ENCODE peak calls at places on chromosomes 4 and X, in eight cellular contexts. T, N, P, K, E, W, Q and X are unnamed samples.

GRCh38 chr4:58507079-58507478 is 1396.9 kb upstream of the IGFBP7 start:
- DNase-seq in T (no peak), N (no peak), P (no peak), K (no peak), E (no peak), W (no peak), Q (no peak), X (no peak)

GRCh38 chr4:102180080-102180479 is 165.2 kb downstream of the SLC39A8 start:
- DNase-seq in T (no peak), N (no peak), P (no peak), K (no peak), E (no peak), W (no peak), Q (no peak), X (no peak)

GRCh38 chr4:7614350-7614949 is 179.7 kb upstream of the PSAPL1 start:
- DNase-seq in T (no peak), N (no peak), P (no peak), K (no peak), E (no peak), W (no peak), Q (no peak), X (no peak)

GRCh38 chr4:10084651-10085320 is 31.8 kb downstream of the WDR1 start:
- DNase-seq in T (no peak), N (no peak), P (peak), K (no peak), E (no peak), W (no peak), Q (no peak), X (peak)

GRCh38 chr4:189185810-189186432 is 754.8 kb upstream of the FRG1 start:
- DNase-seq in T (no peak), N (no peak), P (no peak), K (no peak), E (no peak), W (no peak), Q (no peak), X (no peak)

GRCh38 chr4:177281544-177281943 is 28.1 kb upstream of the NEIL3 start:
- DNase-seq in T (no peak), N (no peak), P (no peak), K (no peak), E (no peak), W (no peak), Q (no peak), X (no peak)

GRCh38 chr4:9893329-9894108 is 112.1 kb downstream of the DRD5 start:
- DNase-seq in T (no peak), N (no peak), P (no peak), K (no peak), E (no peak), W (no peak), Q (no peak), X (no peak)

GRCh38 chr4:71009091-71009490 is 15.6 kb downstream of the DCK start:
- DNase-seq in T (no peak), N (peak), P (no peak), K (no peak), E (no peak), W (no peak), Q (no peak), X (no peak)

GRCh38 chr4:25888781-25889180 is 25.2 kb upstream of the SMIM20 start:
- DNase-seq in T (no peak), N (peak), P (no peak), K (no peak), E (no peak), W (no peak), Q (no peak), X (no peak)

GRCh38 chrX:103329991-103330390 is at the start of gene TCEAL7:
- DNase-seq in T (no peak), N (peak), P (no peak), K (no peak), E (no peak), W (no peak), Q (no peak), X (peak)

GRCh38 chrX:140432328-140433025 is 72.4 kb downstream of the SOX3 start:
- DNase-seq in T (no peak), N (peak), P (no peak), K (peak), E (no peak), W (no peak), Q (no peak), X (peak)

GRCh38 chr4:114019276-114019971 is 40.0 kb upstream of the ARSJ start:
- DNase-seq in T (no peak), N (peak), P (no peak), K (no peak), E (no peak), W (no peak), Q (no peak), X (no peak)

GRCh38 chrX:8663325-8663724 is 68.6 kb downstream of the ANOS1 start:
- DNase-seq in T (no peak), N (peak), P (no peak), K (no peak), E (no peak), W (no peak), Q (no peak), X (no peak)